ENCODE peak calls at places on chromosome 18, in five cellular contexts. One of them, this sample, is unnamed.

GRCh38 chr18:37481058-37481457 is 84.5 kb downstream of the CELF4 start:
- DNase-seq in coronary artery: no peak
- DNase-seq in spleen: no peak
- DNase-seq in A549: no peak
- DNase-seq in mammary epithelial cell: no peak
- DNase-seq in this sample: no peak

GRCh38 chr18:31596081-31596872 is 4.6 kb downstream of the TTR start:
- DNase-seq in coronary artery: no peak
- DNase-seq in spleen: no peak
- DNase-seq in A549: no peak
- DNase-seq in mammary epithelial cell: no peak
- DNase-seq in this sample: no peak

GRCh38 chr18:39788395-39788794 is 2166.6 kb upstream of the PIK3C3 start:
- DNase-seq in coronary artery: no peak
- DNase-seq in spleen: no peak
- DNase-seq in A549: no peak
- DNase-seq in mammary epithelial cell: peak
- DNase-seq in this sample: peak

GRCh38 chr18:49915352-49915751 is 102.0 kb upstream of the ACAA2 start:
- DNase-seq in coronary artery: no peak
- DNase-seq in spleen: no peak
- DNase-seq in A549: no peak
- DNase-seq in mammary epithelial cell: no peak
- DNase-seq in this sample: no peak

GRCh38 chr18:41666251-41666650 is 288.8 kb upstream of the PIK3C3 start:
- DNase-seq in coronary artery: no peak
- DNase-seq in spleen: no peak
- DNase-seq in A549: no peak
- DNase-seq in mammary epithelial cell: no peak
- DNase-seq in this sample: no peak

GRCh38 chr18:55546873-55547704 is 40.9 kb downstream of the TCF4 start:
- DNase-seq in coronary artery: no peak
- DNase-seq in spleen: no peak
- DNase-seq in A549: no peak
- DNase-seq in mammary epithelial cell: peak
- DNase-seq in this sample: no peak

GRCh38 chr18:12742453-12742852 is 39.6 kb downstream of the PSMG2 start:
- DNase-seq in coronary artery: no peak
- DNase-seq in spleen: no peak
- DNase-seq in A549: peak
- DNase-seq in mammary epithelial cell: peak
- DNase-seq in this sample: peak

GRCh38 chr18:23828426-23828825 is 139.2 kb downstream of the LAMA3 start:
- DNase-seq in coronary artery: no peak
- DNase-seq in spleen: no peak
- DNase-seq in A549: peak
- DNase-seq in mammary epithelial cell: peak
- DNase-seq in this sample: peak

GRCh38 chr18:9103488-9103887 is 989 bp downstream of the NDUFV2 start:
- DNase-seq in coronary artery: no peak
- DNase-seq in spleen: no peak
- DNase-seq in A549: no peak
- DNase-seq in mammary epithelial cell: peak
- DNase-seq in this sample: no peak

GRCh38 chr18:44781890-44782289 is 101.2 kb downstream of the SETBP1 start:
- DNase-seq in coronary artery: no peak
- DNase-seq in spleen: no peak
- DNase-seq in A549: no peak
- DNase-seq in mammary epithelial cell: peak
- DNase-seq in this sample: no peak

GRCh38 chr18:61852496-61852895 is 40.3 kb downstream of the RNF152 start:
- DNase-seq in coronary artery: no peak
- DNase-seq in spleen: no peak
- DNase-seq in A549: no peak
- DNase-seq in mammary epithelial cell: peak
- DNase-seq in this sample: peak

GRCh38 chr18:267380-267687 is 513 bp downstream of the THOC1 start:
- DNase-seq in coronary artery: no peak
- DNase-seq in spleen: no peak
- DNase-seq in A549: peak
- DNase-seq in mammary epithelial cell: no peak
- DNase-seq in this sample: no peak

DNA sequence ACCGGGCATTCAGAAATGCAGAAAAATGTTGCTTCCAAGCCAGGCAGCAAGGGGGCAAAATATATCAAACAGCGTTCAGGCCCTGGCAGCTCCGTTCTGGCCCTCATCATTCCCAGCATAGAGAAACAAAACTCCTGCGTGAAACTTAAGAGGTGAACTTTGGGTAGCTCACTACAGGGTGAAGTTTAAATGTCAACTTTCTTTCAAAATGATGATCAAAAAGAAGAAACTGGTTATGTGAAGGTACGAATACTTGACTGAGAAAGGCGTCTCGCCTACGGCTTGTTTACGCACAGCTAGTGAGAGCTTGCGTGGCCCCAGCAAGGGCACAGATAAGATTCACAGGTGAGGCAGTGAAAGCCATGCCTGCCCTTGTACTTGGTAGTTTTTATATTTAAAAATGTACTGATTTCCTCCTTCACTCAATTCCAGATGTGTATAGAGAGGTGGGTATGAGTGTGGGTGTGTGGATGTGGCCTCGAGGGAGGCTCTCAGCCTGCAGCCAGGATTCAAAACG is 127.5 kb downstream of the NFATC1 start:
- DNase-seq in coronary artery: peak
- DNase-seq in spleen: peak
- DNase-seq in A549: no peak
- DNase-seq in mammary epithelial cell: no peak
- DNase-seq in this sample: no peak
- H3K27ac ChIP-seq in coronary artery: no peak
- H3K27ac ChIP-seq in spleen: peak
- H3K27ac ChIP-seq in A549: no peak
- H3K27ac ChIP-seq in mammary epithelial cell: no peak
- H3K27ac ChIP-seq in this sample: no peak

DNA sequence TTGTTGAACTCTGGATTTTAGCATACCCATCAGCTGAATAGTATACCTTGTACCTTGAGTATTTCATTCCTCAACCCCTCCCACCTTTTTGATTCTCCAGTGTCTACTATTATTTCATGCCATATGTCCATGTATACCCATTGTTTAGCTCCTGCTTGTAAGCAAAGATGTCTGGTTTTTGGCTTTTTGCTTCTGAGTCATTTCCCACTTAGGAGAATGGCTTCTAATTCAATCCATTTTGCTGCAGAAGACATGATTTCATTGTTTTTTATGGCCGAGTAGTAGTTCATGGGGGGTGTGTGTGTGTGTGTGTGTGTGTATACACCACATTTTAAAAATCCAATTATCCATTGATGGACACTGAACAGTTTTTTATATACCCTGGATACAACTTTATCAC is 24.3 kb upstream of the MOCOS start:
- DNase-seq in coronary artery: no peak
- DNase-seq in spleen: no peak
- DNase-seq in A549: no peak
- DNase-seq in mammary epithelial cell: no peak
- DNase-seq in this sample: no peak
- H3K27ac ChIP-seq in coronary artery: no peak
- H3K27ac ChIP-seq in spleen: no peak
- H3K27ac ChIP-seq in A549: no peak
- H3K27ac ChIP-seq in mammary epithelial cell: no peak
- H3K27ac ChIP-seq in this sample: no peak

DNA sequence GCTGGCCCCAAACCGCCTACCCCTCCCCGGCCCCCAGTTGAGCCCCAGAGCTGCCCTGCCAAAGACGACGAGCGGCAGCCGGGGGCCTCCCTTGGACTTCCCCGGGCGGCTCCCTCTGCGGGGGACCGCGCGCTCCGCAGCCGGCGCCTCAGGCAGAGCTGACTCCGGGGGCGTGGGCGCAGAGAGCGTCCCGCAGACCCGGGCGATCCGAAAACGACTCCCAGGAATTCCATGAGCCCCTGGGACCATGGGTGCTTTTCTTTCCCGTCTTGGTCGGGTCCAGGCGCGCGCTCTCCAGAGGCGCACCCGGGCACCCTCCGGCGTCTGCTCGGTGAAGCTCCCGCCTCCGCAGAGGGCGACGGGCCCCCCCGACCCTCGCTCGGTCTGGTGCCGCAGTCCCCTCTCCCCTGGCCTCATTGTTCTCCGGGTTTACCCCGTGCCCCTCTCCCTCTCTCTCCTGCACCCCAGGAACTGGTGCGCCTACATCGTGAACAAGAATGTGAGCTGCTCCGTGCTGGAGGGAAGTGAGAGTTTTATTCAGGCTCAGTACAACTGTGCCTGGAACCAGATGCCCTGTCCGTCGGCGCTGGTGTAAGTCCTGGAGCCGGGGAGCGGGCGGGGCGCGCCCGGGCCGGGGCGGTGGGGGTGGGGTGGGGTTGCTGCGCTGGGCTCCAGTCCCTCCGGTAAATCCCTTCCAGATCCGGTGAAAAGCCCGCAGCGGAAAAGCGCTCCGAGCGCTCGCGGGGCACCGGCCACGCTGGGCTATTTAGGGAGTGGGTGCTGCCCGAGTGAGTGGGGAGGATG is 737 bp downstream of the EMILIN2 start:
- DNase-seq in coronary artery: no peak
- DNase-seq in spleen: peak
- DNase-seq in A549: no peak
- DNase-seq in mammary epithelial cell: peak
- DNase-seq in this sample: no peak
- H3K27ac ChIP-seq in coronary artery: peak
- H3K27ac ChIP-seq in spleen: peak
- H3K27ac ChIP-seq in A549: peak
- H3K27ac ChIP-seq in mammary epithelial cell: no peak
- H3K27ac ChIP-seq in this sample: no peak

GRCh38 chr18:22505136-22505535 is 87.4 kb upstream of the CTAGE1 start:
- DNase-seq in coronary artery: no peak
- DNase-seq in spleen: no peak
- DNase-seq in A549: no peak
- DNase-seq in mammary epithelial cell: no peak
- DNase-seq in this sample: no peak
- H3K27ac ChIP-seq in coronary artery: no peak
- H3K27ac ChIP-seq in spleen: no peak
- H3K27ac ChIP-seq in A549: peak
- H3K27ac ChIP-seq in mammary epithelial cell: peak
- H3K27ac ChIP-seq in this sample: peak

GRCh38 chr18:72376256-72376655 is 167.9 kb downstream of the CBLN2 start:
- DNase-seq in coronary artery: no peak
- DNase-seq in spleen: no peak
- DNase-seq in A549: no peak
- DNase-seq in mammary epithelial cell: no peak
- DNase-seq in this sample: no peak
- H3K27ac ChIP-seq in coronary artery: no peak
- H3K27ac ChIP-seq in spleen: no peak
- H3K27ac ChIP-seq in A549: no peak
- H3K27ac ChIP-seq in mammary epithelial cell: no peak
- H3K27ac ChIP-seq in this sample: no peak

GRCh38 chr18:63236990-63237389 is 82.6 kb downstream of the BCL2 start:
- DNase-seq in coronary artery: no peak
- DNase-seq in spleen: peak
- DNase-seq in A549: no peak
- DNase-seq in mammary epithelial cell: no peak
- DNase-seq in this sample: no peak
- H3K27ac ChIP-seq in coronary artery: peak
- H3K27ac ChIP-seq in spleen: peak
- H3K27ac ChIP-seq in A549: peak
- H3K27ac ChIP-seq in mammary epithelial cell: no peak
- H3K27ac ChIP-seq in this sample: peak

GRCh38 chr18:71665131-71665530 is 879.0 kb downstream of the CBLN2 start:
- DNase-seq in coronary artery: no peak
- DNase-seq in spleen: no peak
- DNase-seq in A549: no peak
- DNase-seq in mammary epithelial cell: no peak
- DNase-seq in this sample: no peak
- H3K27ac ChIP-seq in coronary artery: no peak
- H3K27ac ChIP-seq in spleen: no peak
- H3K27ac ChIP-seq in A549: no peak
- H3K27ac ChIP-seq in mammary epithelial cell: no peak
- H3K27ac ChIP-seq in this sample: no peak

This sample was measured in epithelial cell of prostate.